ENCODE peak calls at places on chromosomes 3 and 15, in seven cellular contexts. One of them, this sample, is unnamed.

GRCh38 chr3:40876496-40876895 is 322.8 kb upstream of the CTNNB1 start:
- DNase-seq in effector CD4-positive, alpha-beta T cell: no peak
- DNase-seq in T-helper 1 cell: no peak
- DNase-seq in activated gamma-delta T cell: no peak
- DNase-seq in anterior cingulate cortex: no peak
- DNase-seq in IMR-90: no peak
- DNase-seq in AG09309: no peak
- DNase-seq in this sample: no peak

GRCh38 chr3:52451237-52452083 is 2.4 kb downstream of the TNNC1 start:
- DNase-seq in effector CD4-positive, alpha-beta T cell: no peak
- DNase-seq in T-helper 1 cell: no peak
- DNase-seq in activated gamma-delta T cell: no peak
- DNase-seq in anterior cingulate cortex: no peak
- DNase-seq in IMR-90: no peak
- DNase-seq in AG09309: no peak
- DNase-seq in this sample: no peak

GRCh38 chr15:31160297-31160696 is 58.8 kb upstream of the TRPM1 start:
- DNase-seq in effector CD4-positive, alpha-beta T cell: no peak
- DNase-seq in T-helper 1 cell: no peak
- DNase-seq in activated gamma-delta T cell: no peak
- DNase-seq in anterior cingulate cortex: no peak
- DNase-seq in IMR-90: no peak
- DNase-seq in AG09309: no peak
- DNase-seq in this sample: no peak

GRCh38 chr3:5494913-5495519 is 307.5 kb downstream of the EDEM1 start:
- DNase-seq in effector CD4-positive, alpha-beta T cell: no peak
- DNase-seq in T-helper 1 cell: no peak
- DNase-seq in activated gamma-delta T cell: no peak
- DNase-seq in anterior cingulate cortex: no peak
- DNase-seq in IMR-90: no peak
- DNase-seq in AG09309: no peak
- DNase-seq in this sample: no peak

GRCh38 chr3:119184808-119185690 is 11.7 kb downstream of the UPK1B start:
- DNase-seq in effector CD4-positive, alpha-beta T cell: no peak
- DNase-seq in T-helper 1 cell: no peak
- DNase-seq in activated gamma-delta T cell: no peak
- DNase-seq in anterior cingulate cortex: no peak
- DNase-seq in IMR-90: peak; percentile 95
- DNase-seq in AG09309: peak; percentile 83
- DNase-seq in this sample: peak; percentile 43

GRCh38 chr3:107884719-107885460 is 205.9 kb downstream of the CD47 start:
- DNase-seq in effector CD4-positive, alpha-beta T cell: no peak
- DNase-seq in T-helper 1 cell: no peak
- DNase-seq in activated gamma-delta T cell: no peak
- DNase-seq in anterior cingulate cortex: no peak
- DNase-seq in IMR-90: peak; percentile 61
- DNase-seq in AG09309: peak; percentile 76
- DNase-seq in this sample: no peak

GRCh38 chr15:94324835-94325767 is 93.7 kb downstream of the MCTP2 start:
- DNase-seq in effector CD4-positive, alpha-beta T cell: no peak
- DNase-seq in T-helper 1 cell: peak; percentile 29
- DNase-seq in activated gamma-delta T cell: peak; percentile 32
- DNase-seq in anterior cingulate cortex: no peak
- DNase-seq in IMR-90: no peak
- DNase-seq in AG09309: no peak
- DNase-seq in this sample: no peak

GRCh38 chr3:142434503-142434902 is 13.3 kb downstream of the XRN1 start:
- DNase-seq in effector CD4-positive, alpha-beta T cell: no peak
- DNase-seq in T-helper 1 cell: no peak
- DNase-seq in activated gamma-delta T cell: no peak
- DNase-seq in anterior cingulate cortex: no peak
- DNase-seq in IMR-90: no peak
- DNase-seq in AG09309: no peak
- DNase-seq in this sample: no peak

GRCh38 chr15:25176616-25176923 is 221.8 kb downstream of the SNRPN start:
- DNase-seq in effector CD4-positive, alpha-beta T cell: no peak
- DNase-seq in T-helper 1 cell: no peak
- DNase-seq in activated gamma-delta T cell: no peak
- DNase-seq in anterior cingulate cortex: no peak
- DNase-seq in IMR-90: no peak
- DNase-seq in AG09309: no peak
- DNase-seq in this sample: no peak

GRCh38 chr15:49265911-49266310 is 95.9 kb downstream of the GALK2 start:
- DNase-seq in effector CD4-positive, alpha-beta T cell: no peak
- DNase-seq in T-helper 1 cell: no peak
- DNase-seq in activated gamma-delta T cell: no peak
- DNase-seq in anterior cingulate cortex: no peak
- DNase-seq in IMR-90: no peak
- DNase-seq in AG09309: no peak
- DNase-seq in this sample: no peak

GRCh38 chr3:136818191-136818850 is 605 bp upstream of the SLC35G2 start:
- DNase-seq in effector CD4-positive, alpha-beta T cell: no peak
- DNase-seq in T-helper 1 cell: peak; percentile 60
- DNase-seq in activated gamma-delta T cell: no peak
- DNase-seq in anterior cingulate cortex: no peak
- DNase-seq in IMR-90: peak; percentile 92
- DNase-seq in AG09309: peak; percentile 57
- DNase-seq in this sample: peak; percentile 71

GRCh38 chr15:62469478-62469873 is 304.4 kb upstream of the C2CD4B start:
- DNase-seq in effector CD4-positive, alpha-beta T cell: no peak
- DNase-seq in T-helper 1 cell: no peak
- DNase-seq in activated gamma-delta T cell: no peak
- DNase-seq in anterior cingulate cortex: no peak
- DNase-seq in IMR-90: peak; percentile 47
- DNase-seq in AG09309: no peak
- DNase-seq in this sample: no peak

GRCh38 chr3:123152656-123153055 is 49.1 kb upstream of the SEC22A start:
- DNase-seq in effector CD4-positive, alpha-beta T cell: no peak
- DNase-seq in T-helper 1 cell: no peak
- DNase-seq in activated gamma-delta T cell: no peak
- DNase-seq in anterior cingulate cortex: no peak
- DNase-seq in IMR-90: no peak
- DNase-seq in AG09309: no peak
- DNase-seq in this sample: no peak

GRCh38 chr3:43910750-43911149 is 220.0 kb downstream of the ABHD5 start:
- DNase-seq in effector CD4-positive, alpha-beta T cell: no peak
- DNase-seq in T-helper 1 cell: no peak
- DNase-seq in activated gamma-delta T cell: no peak
- DNase-seq in anterior cingulate cortex: no peak
- DNase-seq in IMR-90: no peak
- DNase-seq in AG09309: no peak
- DNase-seq in this sample: no peak

GRCh38 chr3:37991823-37992222 is 1.2 kb downstream of the VILL start:
- DNase-seq in effector CD4-positive, alpha-beta T cell: no peak
- DNase-seq in T-helper 1 cell: no peak
- DNase-seq in activated gamma-delta T cell: no peak
- DNase-seq in anterior cingulate cortex: no peak
- DNase-seq in IMR-90: no peak
- DNase-seq in AG09309: no peak
- DNase-seq in this sample: no peak

GRCh38 chr15:99729920-99730319 is 3.3 kb downstream of the LYSMD4 start:
- DNase-seq in effector CD4-positive, alpha-beta T cell: no peak
- DNase-seq in T-helper 1 cell: no peak
- DNase-seq in activated gamma-delta T cell: no peak
- DNase-seq in anterior cingulate cortex: no peak
- DNase-seq in IMR-90: peak; percentile 61
- DNase-seq in AG09309: no peak
- DNase-seq in this sample: no peak

GRCh38 chr15:40338921-40339620 is 1.7 kb downstream of the CCDC9B start:
- DNase-seq in effector CD4-positive, alpha-beta T cell: no peak
- DNase-seq in T-helper 1 cell: no peak
- DNase-seq in activated gamma-delta T cell: no peak
- DNase-seq in anterior cingulate cortex: peak; percentile 48
- DNase-seq in IMR-90: peak; percentile 93
- DNase-seq in AG09309: peak; percentile 42
- DNase-seq in this sample: peak; percentile 68

GRCh38 chr15:95076381-95076780 is 845.0 kb downstream of the MCTP2 start:
- DNase-seq in effector CD4-positive, alpha-beta T cell: no peak
- DNase-seq in T-helper 1 cell: no peak
- DNase-seq in activated gamma-delta T cell: no peak
- DNase-seq in anterior cingulate cortex: no peak
- DNase-seq in IMR-90: no peak
- DNase-seq in AG09309: no peak
- DNase-seq in this sample: no peak

GRCh38 chr15:38555686-38556334 is 8.8 kb downstream of the RASGRP1 start:
- DNase-seq in effector CD4-positive, alpha-beta T cell: no peak
- DNase-seq in T-helper 1 cell: peak; percentile 37
- DNase-seq in activated gamma-delta T cell: no peak
- DNase-seq in anterior cingulate cortex: no peak
- DNase-seq in IMR-90: peak; percentile 95
- DNase-seq in AG09309: peak; percentile 51
- DNase-seq in this sample: peak; percentile 89

GRCh38 chr15:72737723-72738122 is 45.8 kb downstream of the ADPGK start:
- DNase-seq in effector CD4-positive, alpha-beta T cell: no peak
- DNase-seq in T-helper 1 cell: no peak
- DNase-seq in activated gamma-delta T cell: no peak
- DNase-seq in anterior cingulate cortex: no peak
- DNase-seq in IMR-90: no peak
- DNase-seq in AG09309: no peak
- DNase-seq in this sample: no peak

GRCh38 chr3:83632526-83632925 is 1326.3 kb upstream of the CADM2 start:
- DNase-seq in effector CD4-positive, alpha-beta T cell: no peak
- DNase-seq in T-helper 1 cell: no peak
- DNase-seq in activated gamma-delta T cell: no peak
- DNase-seq in anterior cingulate cortex: no peak
- DNase-seq in IMR-90: no peak
- DNase-seq in AG09309: no peak
- DNase-seq in this sample: no peak